ENCODE peak calls at places on chromosome 11, in ten cellular contexts. X is body of pancreas, W is mucosa of descending colon, M is GM23338, K is WTC11, Q is AG10803, N is GM10248, I is brain microvascular endothelial cell, S is transverse colon, U is cardiac muscle cell. O is an unnamed sample.

GRCh38 chr11:125072210-125072960 is 9.3 kb downstream of the SLC37A2 start:
- DNase-seq in K (no peak), X (no peak), Q (no peak), M (no peak), W (peak), U (no peak), I (no peak), N (peak), S (peak), O (no peak)

GRCh38 chr11:8832571-8833260 is 78.3 kb upstream of the AKIP1 start:
- DNase-seq in I (no peak), Q (peak), W (no peak), N (peak), U (no peak), K (peak), X (no peak), S (no peak), M (peak), O (peak)

GRCh38 chr11:119626197-119626909 is 102.6 kb downstream of the NECTIN1 start:
- DNase-seq in K (no peak), M (no peak), X (no peak), I (no peak), N (no peak), S (no peak), Q (no peak), U (no peak), W (no peak), O (no peak)

GRCh38 chr11:120893431-120894206 is 130.3 kb upstream of the TBCEL start:
- DNase-seq in X (no peak), K (no peak), M (no peak), W (no peak), I (no peak), S (no peak), N (peak), Q (no peak), U (no peak), O (no peak)

GRCh38 chr11:121933694-121934093 is 182.3 kb downstream of the BLID start:
- DNase-seq in S (no peak), N (no peak), W (no peak), Q (no peak), X (no peak), I (no peak), K (no peak), U (no peak), M (no peak), O (no peak)

GRCh38 chr11:3340025-3340424 is 38.9 kb downstream of the ZNF195 start:
- DNase-seq in M (peak), S (no peak), N (no peak), I (peak), Q (peak), W (no peak), U (no peak), K (no peak), X (no peak), O (no peak)

GRCh38 chr11:57903011-57903410 is 120.7 kb upstream of the OR9Q1 start:
- DNase-seq in Q (no peak), K (no peak), N (no peak), M (no peak), X (no peak), W (no peak), I (no peak), S (no peak), U (no peak), O (no peak)

GRCh38 chr11:68038718-68039525 is at the start of gene TCIRG1:
- DNase-seq in K (peak), I (peak), Q (peak), M (peak), U (peak), N (peak), W (peak), X (peak), S (peak), O (no peak)

GRCh38 chr11:68677432-68677831 is 6.9 kb upstream of the GAL start:
- DNase-seq in Q (peak), M (peak), U (no peak), N (no peak), W (no peak), S (no peak), K (no peak), X (peak), I (peak), O (no peak)

DNA sequence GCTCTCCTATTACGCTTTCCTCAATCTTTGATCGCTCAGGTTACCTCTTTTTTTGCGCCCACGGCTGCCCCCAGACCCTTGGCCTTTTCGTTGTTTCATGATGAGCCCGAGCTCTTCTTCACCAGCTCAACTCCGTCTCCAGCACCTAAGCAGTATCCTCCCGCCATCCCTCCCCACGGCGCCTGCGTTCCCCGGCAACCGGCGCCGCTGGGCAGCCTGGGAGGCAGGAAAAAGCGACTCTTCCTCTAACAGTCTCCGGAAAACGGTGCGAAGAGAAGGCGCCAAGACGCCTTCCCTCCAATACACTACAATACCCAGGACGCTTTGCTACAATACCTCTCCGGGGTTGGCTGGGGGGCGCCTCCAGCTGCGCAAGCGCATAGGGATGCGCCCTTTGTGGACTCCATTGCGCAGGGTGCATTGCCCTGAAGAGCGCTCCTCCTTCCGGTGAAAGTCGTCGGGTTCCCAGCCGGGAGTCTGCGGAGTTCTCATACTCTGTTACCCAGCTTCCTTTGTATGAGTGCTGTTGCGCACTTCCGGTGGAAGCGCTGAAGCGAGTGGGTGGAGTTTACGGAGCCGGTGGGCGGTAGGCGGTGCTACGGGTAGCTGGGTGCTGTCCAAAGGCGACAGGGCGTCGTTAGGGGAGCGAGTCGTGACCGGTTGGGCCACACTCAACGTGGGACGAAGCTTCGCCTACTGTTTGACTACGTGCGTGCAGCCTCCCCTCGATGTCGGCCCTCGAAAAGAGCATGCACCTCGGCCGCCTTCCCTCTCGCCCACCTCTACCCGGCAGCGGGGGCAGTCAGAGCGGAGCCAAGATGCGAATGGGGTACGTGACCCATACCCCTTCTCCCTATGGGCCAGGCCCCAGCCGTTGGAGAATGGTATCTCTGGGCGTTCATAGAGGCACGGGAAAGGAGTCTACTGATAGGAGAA is at the start of the genes C2CD3 and PPME1:
- DNase-seq in I (peak), K (peak), N (peak), U (peak), X (peak), W (peak), S (peak), Q (peak), M (peak), O (peak)
- TF ChIP-seq CTCF in I (peak), K (no peak), N (peak), U (peak), X (peak), W (no peak), S (peak), Q (peak), M (peak), O (peak)

GRCh38 chr11:128484172-128484571 is 103.2 kb downstream of the ETS1 start:
- DNase-seq in M (peak), N (no peak), W (no peak), S (no peak), I (no peak), U (no peak), X (no peak), Q (no peak), K (no peak), O (no peak)
- TF ChIP-seq CTCF in M (peak), N (peak), W (no peak), S (peak), I (peak), U (no peak), X (peak), Q (no peak), K (no peak), O (no peak)

GRCh38 chr11:127017482-127017881 is 16.9 kb upstream of the KIRREL3 start:
- DNase-seq in I (peak), S (no peak), W (no peak), X (no peak), K (peak), N (no peak), U (peak), Q (peak), M (peak), O (no peak)
- TF ChIP-seq CTCF in I (peak), S (no peak), W (no peak), X (no peak), K (no peak), N (no peak), U (peak), Q (peak), M (peak), O (peak)

DNA sequence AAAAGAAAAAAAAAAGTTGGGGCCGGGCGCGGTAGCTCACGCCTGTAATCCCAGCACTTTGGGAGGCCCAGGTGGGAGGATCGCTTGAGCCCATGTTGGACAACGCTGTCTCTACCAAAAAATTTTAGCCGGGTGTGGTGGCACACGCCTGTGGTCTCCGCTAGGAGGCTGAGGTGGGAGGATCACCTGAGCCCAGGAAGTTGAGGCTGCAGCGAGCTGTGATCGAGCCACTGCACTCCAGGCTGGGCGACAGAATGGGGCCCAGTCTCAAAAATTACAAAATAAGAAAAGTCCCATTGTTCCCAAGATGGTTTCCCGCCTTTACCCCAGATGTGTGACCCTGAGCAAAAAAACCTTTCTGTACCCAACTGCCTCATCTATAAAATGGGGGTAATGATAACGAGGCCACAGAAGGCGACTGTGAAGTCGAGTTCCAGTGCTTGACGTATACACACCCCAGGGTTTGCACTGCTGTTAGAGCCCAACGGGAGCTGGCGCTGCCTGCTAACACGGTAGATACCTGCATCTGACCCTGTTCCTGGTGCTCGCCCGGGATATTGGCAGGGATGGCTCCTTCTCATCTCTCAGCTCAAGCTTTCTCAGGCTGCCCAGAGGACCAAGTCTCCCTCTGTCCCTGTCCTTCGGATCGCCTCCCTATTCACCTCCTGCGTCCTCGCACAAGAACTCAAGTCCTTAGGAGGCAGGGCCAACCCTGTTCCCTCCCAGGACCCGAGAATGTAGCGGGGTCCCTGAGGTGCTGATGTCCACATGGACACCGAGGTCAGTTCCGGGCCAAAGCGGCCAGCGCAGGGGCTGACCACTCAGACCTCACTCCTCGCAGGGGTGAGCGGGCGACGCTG is 1.1 kb upstream of the RPLP2 start:
- DNase-seq in K (no peak), W (peak), U (no peak), I (no peak), M (no peak), X (no peak), N (no peak), S (peak), Q (no peak), O (no peak)
- TF ChIP-seq CTCF in K (no peak), W (no peak), U (no peak), I (no peak), M (no peak), X (no peak), N (no peak), S (peak), Q (no peak), O (no peak)